ENCODE peak calls at places on chromosomes 16 and 17, in eight cellular contexts. S, Q, A, M, G, D, P and V are unnamed samples.

GRCh38 chr17:7176870-7177209 is 2.3 kb downstream of the ASGR1 start:
- DNase-seq in S (no peak), Q (no peak), A (no peak), M (peak; percentile 29), G (no peak), D (no peak), P (no peak), V (peak; percentile 23)

GRCh38 chr16:49470550-49470949 is 96.9 kb downstream of the C16orf78 start:
- DNase-seq in S (peak; percentile 8), Q (no peak), A (no peak), M (no peak), G (no peak), D (no peak), P (no peak), V (no peak)

GRCh38 chr17:56638536-56639177 is 45.2 kb downstream of the NOG start:
- DNase-seq in S (no peak), Q (no peak), A (no peak), M (peak; percentile 4), G (no peak), D (no peak), P (no peak), V (no peak)

GRCh38 chr16:28183441-28183840 is 28.3 kb downstream of the XPO6 start:
- DNase-seq in S (no peak), Q (no peak), A (no peak), M (no peak), G (no peak), D (no peak), P (no peak), V (no peak)

GRCh38 chr17:32558997-32559650 is 72.3 kb downstream of the CDK5R1 start:
- DNase-seq in S (no peak), Q (no peak), A (no peak), M (no peak), G (no peak), D (no peak), P (no peak), V (peak; percentile 50)

GRCh38 chr17:17151962-17152361 is 54.2 kb downstream of the PLD6 start:
- DNase-seq in S (no peak), Q (no peak), A (no peak), M (peak; percentile 94), G (peak; percentile 14), D (no peak), P (peak; percentile 8), V (no peak)

GRCh38 chr16:71230122-71230845 is at the start of gene HYDIN:
- DNase-seq in S (no peak), Q (no peak), A (peak; percentile 79), M (peak; percentile 61), G (no peak), D (no peak), P (peak; percentile 1), V (no peak)

GRCh38 chr16:16004314-16004749 is 54.9 kb downstream of the ABCC1 start:
- DNase-seq in S (no peak), Q (no peak), A (no peak), M (peak; percentile 90), G (no peak), D (no peak), P (no peak), V (no peak)

GRCh38 chr16:77946834-77947233 is 75.5 kb upstream of the CLEC3A start:
- DNase-seq in S (no peak), Q (no peak), A (no peak), M (no peak), G (no peak), D (no peak), P (no peak), V (no peak)

GRCh38 chr17:49438439-49438861 is 23.8 kb upstream of the PHB1 start:
- DNase-seq in S (no peak), Q (no peak), A (no peak), M (no peak), G (no peak), D (no peak), P (no peak), V (no peak)

GRCh38 chr17:245611-246010 is 64.2 kb upstream of the DOC2B start:
- DNase-seq in S (no peak), Q (no peak), A (no peak), M (no peak), G (no peak), D (no peak), P (no peak), V (no peak)

GRCh38 chr17:37844158-37844976 is 79.8 kb upstream of the TBC1D3K start:
- DNase-seq in S (no peak), Q (no peak), A (no peak), M (peak; percentile 59), G (no peak), D (peak; percentile 17), P (peak; percentile 44), V (peak; percentile 73)

GRCh38 chr16:80231888-80232287 is 308.9 kb upstream of the DYNLRB2 start:
- DNase-seq in S (no peak), Q (no peak), A (no peak), M (peak; percentile 74), G (no peak), D (no peak), P (peak; percentile 0), V (peak; percentile 20)

GRCh38 chr17:1647802-1648581 is 1.7 kb downstream of the RILP start:
- DNase-seq in S (no peak), Q (no peak), A (no peak), M (no peak), G (peak; percentile 28), D (no peak), P (no peak), V (no peak)

GRCh38 chr16:74034862-74035261 is 261.8 kb upstream of the PSMD7 start:
- DNase-seq in S (no peak), Q (no peak), A (peak; percentile 23), M (peak; percentile 31), G (peak; percentile 18), D (no peak), P (no peak), V (no peak)

GRCh38 chr17:45852535-45853297 is 8.0 kb downstream of the SPPL2C start:
- DNase-seq in S (peak; percentile 32), Q (peak; percentile 5), A (peak; percentile 71), M (peak; percentile 47), G (peak; percentile 74), D (peak; percentile 54), P (peak; percentile 45), V (no peak)

GRCh38 chr17:33647976-33648375 is 354.9 kb upstream of the ASIC2 start:
- DNase-seq in S (no peak), Q (no peak), A (no peak), M (peak; percentile 9), G (no peak), D (no peak), P (no peak), V (no peak)

GRCh38 chr17:1125775-1126120 is 54.0 kb downstream of the ABR start:
- DNase-seq in S (no peak), Q (no peak), A (no peak), M (no peak), G (no peak), D (no peak), P (no peak), V (no peak)

GRCh38 chr17:73194514-73195222 is 1.8 kb downstream of the COG1 start:
- DNase-seq in S (no peak), Q (no peak), A (no peak), M (peak; percentile 85), G (no peak), D (no peak), P (no peak), V (no peak)

GRCh38 chr16:9417898-9418297 is 326.5 kb downstream of the HAPSTR1 start:
- DNase-seq in S (no peak), Q (no peak), A (no peak), M (no peak), G (no peak), D (no peak), P (no peak), V (no peak)

GRCh38 chr17:77499699-77500435 is 359.1 kb downstream of the SEC14L1 start:
- DNase-seq in S (no peak), Q (no peak), A (no peak), M (no peak), G (no peak), D (no peak), P (no peak), V (no peak)

GRCh38 chr16:66378739-66379570 is 12.5 kb downstream of the CDH5 start:
- DNase-seq in S (no peak), Q (no peak), A (no peak), M (no peak), G (no peak), D (no peak), P (no peak), V (no peak)

GRCh38 chr16:88349153-88349902 is 33.4 kb upstream of the ZNF469 start:
- DNase-seq in S (no peak), Q (no peak), A (no peak), M (no peak), G (no peak), D (no peak), P (no peak), V (no peak)